ENCODE peak calls at places on chromosomes 3 and 15, in nine cellular contexts. R is CD8-positive, alpha-beta T cell; D is GM23248; P is colonic mucosa; S is body of pancreas; E is CD4-positive, alpha-beta memory T cell; B is psoas muscle; V is right atrium auricular region; U is breast epithelium. W is an unnamed sample. For H3K36me3, the result is how much of the 10 kb centered on the place peaks cover.

GRCh38 chr15:77032052-77032646 is 37.2 kb downstream of the PSTPIP1 start:
- DNase-seq in R (peak), D (no peak), P (peak), S (peak), E (no peak), B (no peak), V (no peak), U (no peak), W (no peak)

GRCh38 chr15:61364871-61365270 is 135.8 kb upstream of the RORA start:
- DNase-seq in R (no peak), D (no peak), P (no peak), S (no peak), E (peak), B (no peak), V (no peak), U (no peak), W (no peak)

GRCh38 chr15:66008920-66009572 is 139.8 kb downstream of the RAB11A start:
- DNase-seq in R (no peak), D (no peak), P (peak), S (no peak), E (no peak), B (no peak), V (no peak), U (no peak), W (no peak)

GRCh38 chr15:47862402-47862801 is 145.1 kb downstream of the SEMA6D start:
- DNase-seq in R (no peak), D (no peak), P (no peak), S (no peak), E (no peak), B (no peak), V (no peak), U (no peak), W (peak)

GRCh38 chr3:179544981-179545645 is 17.6 kb upstream of the ACTL6A start:
- DNase-seq in R (no peak), D (peak), P (no peak), S (no peak), E (no peak), B (no peak), V (no peak), U (no peak), W (no peak)

GRCh38 chr3:48636149-48636548 is 888 bp upstream of the SLC26A6 start:
- DNase-seq in R (no peak), D (peak), P (no peak), S (no peak), E (peak), B (no peak), V (no peak), U (no peak), W (no peak)

GRCh38 chr15:83300826-83301225 is 16.4 kb upstream of the BNC1 start:
- DNase-seq in R (no peak), D (peak), P (no peak), S (no peak), E (no peak), B (no peak), V (no peak), U (no peak), W (no peak)

GRCh38 chr3:149860881-149861280 is 47.9 kb downstream of the RNF13 start:
- DNase-seq in R (no peak), D (no peak), P (no peak), S (no peak), E (no peak), B (no peak), V (no peak), U (no peak), W (no peak)

GRCh38 chr15:75776075-75776443 is 63.4 kb upstream of the CSPG4 start:
- DNase-seq in R (no peak), D (peak), P (no peak), S (no peak), E (no peak), B (no peak), V (no peak), U (no peak), W (no peak)

GRCh38 chr15:89206908-89207331 is 14.5 kb downstream of the RLBP1 start:
- DNase-seq in R (peak), D (peak), P (peak), S (peak), E (peak), B (peak), V (peak), U (peak), W (peak)

GRCh38 chr3:41881233-41881821 is 80.6 kb downstream of the ULK4 start:
- DNase-seq in R (no peak), D (peak), P (no peak), S (no peak), E (no peak), B (no peak), V (no peak), U (no peak), W (no peak)

GRCh38 chr3:9386060-9386459 is 11.4 kb upstream of the SETD5 start:
- DNase-seq in R (no peak), D (no peak), P (no peak), S (no peak), E (no peak), B (no peak), V (no peak), U (no peak), W (no peak)
- H3K36me3 ChIP-seq in R (half or more), D (half or more), P (under half), S (under half), E (half or more), B (under half), V (half or more), U (under half), W (under half)

GRCh38 chr3:197737749-197738462 is 1.2 kb upstream of the RUBCN start:
- DNase-seq in R (no peak), D (no peak), P (no peak), S (no peak), E (no peak), B (no peak), V (peak), U (no peak), W (no peak)
- H3K4me3 ChIP-seq in R (no peak), D (peak), P (no peak), S (no peak), E (peak), B (peak), V (no peak), U (peak), W (peak)

GRCh38 chr3:46730819-46731218 is 13.2 kb upstream of the PRSS50 start:
- DNase-seq in R (no peak), D (no peak), P (no peak), S (no peak), E (no peak), B (no peak), V (no peak), U (no peak), W (no peak)

GRCh38 chr3:46734773-46735172 is 17.1 kb upstream of the PRSS50 start:
- DNase-seq in R (no peak), D (no peak), P (no peak), S (no peak), E (no peak), B (no peak), V (peak), U (no peak), W (no peak)

GRCh38 chr3:46736006-46736872 is 18.6 kb upstream of the PRSS50 start:
- DNase-seq in R (no peak), D (no peak), P (no peak), S (no peak), E (no peak), B (no peak), V (no peak), U (no peak), W (no peak)

GRCh38 chr3:46731795-46732194 is 14.1 kb upstream of the PRSS50 start:
- DNase-seq in R (no peak), D (no peak), P (no peak), S (no peak), E (no peak), B (no peak), V (no peak), U (no peak), W (no peak)

GRCh38 chr3:46733026-46733800 is 15.5 kb upstream of the PRSS50 start:
- DNase-seq in R (no peak), D (peak), P (no peak), S (no peak), E (no peak), B (no peak), V (peak), U (no peak), W (no peak)
- H3K36me3 ChIP-seq in R (under half), D (under half), P (under half), S (under half), E (under half), B (under half), V (under half), U (under half), W (under half)

GRCh38 chr3:190566043-190566933 is 52.4 kb downstream of the IL1RAP start:
- DNase-seq in R (no peak), D (peak), P (peak), S (peak), E (no peak), B (peak), V (peak), U (peak), W (no peak)
- H3K4me3 ChIP-seq in R (no peak), D (no peak), P (no peak), S (no peak), E (no peak), B (no peak), V (no peak), U (no peak), W (no peak)

W was measured in GM06990.